ENCODE peak calls at places on chromosomes 4 and X, in four cellular contexts. P is aorta; V is activated T-helper 1 cell treated with anti-CD3 and anti-CD28 coated beads, Interleukin-12 subunit alpha, Interleukin-12 subunit beta, Interleukin-2, Interleukin-4 antibody, amounts not matched to agents 30 ng/mL and 10 ng/mL and 1 ng/mL, durations not matched to agents 14 hours and 24 hours and 36 hours; F is endodermal cell. L is an unnamed sample.
A peak's percentile ranks its signal among the peaks of the same experiment; 100 is the strongest.

GRCh38 chr4:95547708-95548471 is 883 bp downstream of the UNC5C start:
- DNase-seq in P (peak; percentile 81), V (no peak), F (peak; percentile 68), L (peak; percentile 65)

GRCh38 chr4:139704915-139705485 is 39.4 kb downstream of the MGST2 start:
- DNase-seq in P (no peak), V (no peak), F (no peak), L (peak; percentile 43)

GRCh38 chr4:39046243-39046642 is 14.0 kb upstream of the TMEM156 start:
- DNase-seq in P (no peak), V (no peak), F (no peak), L (no peak)

GRCh38 chr4:162350331-162350730 is 186.5 kb upstream of the FSTL5 start:
- DNase-seq in P (no peak), V (no peak), F (no peak), L (no peak)

GRCh38 chr4:185839770-185840169 is 27.8 kb upstream of the SORBS2 start:
- DNase-seq in P (no peak), V (no peak), F (peak; percentile 54), L (peak; percentile 33)

GRCh38 chrX:143781103-143781502 is 60.6 kb upstream of the SPANXN2 start:
- DNase-seq in P (no peak), V (no peak), F (peak; percentile 65), L (no peak)

GRCh38 chr4:47716017-47716416 is 121.8 kb downstream of the CORIN start:
- DNase-seq in P (no peak), V (no peak), F (no peak), L (no peak)

GRCh38 chr4:34633216-34633615 is 1611.1 kb downstream of the ARAP2 start:
- DNase-seq in P (no peak), V (no peak), F (no peak), L (no peak)

GRCh38 chrX:55867708-55868107 is 150.2 kb downstream of the RRAGB start:
- DNase-seq in P (no peak), V (no peak), F (no peak), L (no peak)

GRCh38 chr4:158006973-158007372 is 165.9 kb downstream of the GASK1B start:
- DNase-seq in P (no peak), V (no peak), F (no peak), L (no peak)

GRCh38 chrX:16310326-16310725 is 143.0 kb downstream of the MAGEB17 start:
- DNase-seq in P (no peak), V (no peak), F (no peak), L (no peak)

L was measured in GM23338.